ENCODE peak calls at places on chromosomes 13 and 19, in five cellular contexts. One of them, this sample, is unnamed.

GRCh38 chr13:79030513-79030912 is 371.6 kb upstream of the OBI1 start:
- DNase-seq in stimulated activated effector memory CD8-positive, alpha-beta T cell treated with anti-CD3 and anti-CD28 coated beads, Interleukin-12 subunit alpha, Interleukin-12 subunit beta, amount 100 ng/mL, for 72 hours: no peak
- DNase-seq in GOT3: no peak
- DNase-seq in activated T-cell treated with anti-CD3 and anti-CD28 coated beads, Interleukin-2, amount 50 U/mL, for 72 hours: no peak
- DNase-seq in foreskin fibroblast: no peak
- DNase-seq in this sample: no peak

GRCh38 chr13:53150568-53150967 is 122.0 kb downstream of the OLFM4 start:
- DNase-seq in stimulated activated effector memory CD8-positive, alpha-beta T cell treated with anti-CD3 and anti-CD28 coated beads, Interleukin-12 subunit alpha, Interleukin-12 subunit beta, amount 100 ng/mL, for 72 hours: no peak
- DNase-seq in GOT3: no peak
- DNase-seq in activated T-cell treated with anti-CD3 and anti-CD28 coated beads, Interleukin-2, amount 50 U/mL, for 72 hours: no peak
- DNase-seq in foreskin fibroblast: no peak
- DNase-seq in this sample: no peak

GRCh38 chr19:35081201-35081600 is 34.4 kb upstream of the FXYD3 start:
- DNase-seq in stimulated activated effector memory CD8-positive, alpha-beta T cell treated with anti-CD3 and anti-CD28 coated beads, Interleukin-12 subunit alpha, Interleukin-12 subunit beta, amount 100 ng/mL, for 72 hours: no peak
- DNase-seq in GOT3: no peak
- DNase-seq in activated T-cell treated with anti-CD3 and anti-CD28 coated beads, Interleukin-2, amount 50 U/mL, for 72 hours: no peak
- DNase-seq in foreskin fibroblast: no peak
- DNase-seq in this sample: no peak

GRCh38 chr19:50817941-50818858 is 5.4 kb downstream of the KLK1 start:
- DNase-seq in stimulated activated effector memory CD8-positive, alpha-beta T cell treated with anti-CD3 and anti-CD28 coated beads, Interleukin-12 subunit alpha, Interleukin-12 subunit beta, amount 100 ng/mL, for 72 hours: peak
- DNase-seq in GOT3: no peak
- DNase-seq in activated T-cell treated with anti-CD3 and anti-CD28 coated beads, Interleukin-2, amount 50 U/mL, for 72 hours: peak
- DNase-seq in foreskin fibroblast: peak
- DNase-seq in this sample: peak

GRCh38 chr13:40464349-40464748 is 202.1 kb downstream of the FOXO1 start:
- DNase-seq in stimulated activated effector memory CD8-positive, alpha-beta T cell treated with anti-CD3 and anti-CD28 coated beads, Interleukin-12 subunit alpha, Interleukin-12 subunit beta, amount 100 ng/mL, for 72 hours: no peak
- DNase-seq in GOT3: no peak
- DNase-seq in activated T-cell treated with anti-CD3 and anti-CD28 coated beads, Interleukin-2, amount 50 U/mL, for 72 hours: no peak
- DNase-seq in foreskin fibroblast: peak
- DNase-seq in this sample: no peak

GRCh38 chr13:25371608-25372274 is at the start of gene ATP8A2:
- DNase-seq in stimulated activated effector memory CD8-positive, alpha-beta T cell treated with anti-CD3 and anti-CD28 coated beads, Interleukin-12 subunit alpha, Interleukin-12 subunit beta, amount 100 ng/mL, for 72 hours: no peak
- DNase-seq in GOT3: no peak
- DNase-seq in activated T-cell treated with anti-CD3 and anti-CD28 coated beads, Interleukin-2, amount 50 U/mL, for 72 hours: no peak
- DNase-seq in foreskin fibroblast: peak
- DNase-seq in this sample: no peak

GRCh38 chr19:43460362-43461016 is 4.9 kb downstream of the LYPD3 start:
- DNase-seq in stimulated activated effector memory CD8-positive, alpha-beta T cell treated with anti-CD3 and anti-CD28 coated beads, Interleukin-12 subunit alpha, Interleukin-12 subunit beta, amount 100 ng/mL, for 72 hours: no peak
- DNase-seq in GOT3: no peak
- DNase-seq in activated T-cell treated with anti-CD3 and anti-CD28 coated beads, Interleukin-2, amount 50 U/mL, for 72 hours: no peak
- DNase-seq in foreskin fibroblast: no peak
- DNase-seq in this sample: no peak

GRCh38 chr19:31658993-31659896 is 310.0 kb upstream of the TSHZ3 start:
- DNase-seq in stimulated activated effector memory CD8-positive, alpha-beta T cell treated with anti-CD3 and anti-CD28 coated beads, Interleukin-12 subunit alpha, Interleukin-12 subunit beta, amount 100 ng/mL, for 72 hours: no peak
- DNase-seq in GOT3: no peak
- DNase-seq in activated T-cell treated with anti-CD3 and anti-CD28 coated beads, Interleukin-2, amount 50 U/mL, for 72 hours: no peak
- DNase-seq in foreskin fibroblast: no peak
- DNase-seq in this sample: no peak

GRCh38 chr19:16160943-16161560 is 12.3 kb downstream of the CIB3 start:
- DNase-seq in stimulated activated effector memory CD8-positive, alpha-beta T cell treated with anti-CD3 and anti-CD28 coated beads, Interleukin-12 subunit alpha, Interleukin-12 subunit beta, amount 100 ng/mL, for 72 hours: no peak
- DNase-seq in GOT3: no peak
- DNase-seq in activated T-cell treated with anti-CD3 and anti-CD28 coated beads, Interleukin-2, amount 50 U/mL, for 72 hours: peak
- DNase-seq in foreskin fibroblast: peak
- DNase-seq in this sample: no peak

GRCh38 chr19:34288381-34288780 is 34.0 kb downstream of the GARRE1 start:
- DNase-seq in stimulated activated effector memory CD8-positive, alpha-beta T cell treated with anti-CD3 and anti-CD28 coated beads, Interleukin-12 subunit alpha, Interleukin-12 subunit beta, amount 100 ng/mL, for 72 hours: no peak
- DNase-seq in GOT3: no peak
- DNase-seq in activated T-cell treated with anti-CD3 and anti-CD28 coated beads, Interleukin-2, amount 50 U/mL, for 72 hours: no peak
- DNase-seq in foreskin fibroblast: no peak
- DNase-seq in this sample: no peak

GRCh38 chr13:49097374-49097773 is 121.7 kb downstream of the FNDC3A start:
- DNase-seq in stimulated activated effector memory CD8-positive, alpha-beta T cell treated with anti-CD3 and anti-CD28 coated beads, Interleukin-12 subunit alpha, Interleukin-12 subunit beta, amount 100 ng/mL, for 72 hours: no peak
- DNase-seq in GOT3: no peak
- DNase-seq in activated T-cell treated with anti-CD3 and anti-CD28 coated beads, Interleukin-2, amount 50 U/mL, for 72 hours: no peak
- DNase-seq in foreskin fibroblast: peak
- DNase-seq in this sample: no peak

GRCh38 chr19:34502582-34503545 is 21.3 kb downstream of the WTIP start:
- DNase-seq in stimulated activated effector memory CD8-positive, alpha-beta T cell treated with anti-CD3 and anti-CD28 coated beads, Interleukin-12 subunit alpha, Interleukin-12 subunit beta, amount 100 ng/mL, for 72 hours: no peak
- DNase-seq in GOT3: no peak
- DNase-seq in activated T-cell treated with anti-CD3 and anti-CD28 coated beads, Interleukin-2, amount 50 U/mL, for 72 hours: no peak
- DNase-seq in foreskin fibroblast: peak
- DNase-seq in this sample: no peak

GRCh38 chr13:98155475-98156111 is 12.7 kb downstream of the FARP1 start:
- DNase-seq in stimulated activated effector memory CD8-positive, alpha-beta T cell treated with anti-CD3 and anti-CD28 coated beads, Interleukin-12 subunit alpha, Interleukin-12 subunit beta, amount 100 ng/mL, for 72 hours: no peak
- DNase-seq in GOT3: no peak
- DNase-seq in activated T-cell treated with anti-CD3 and anti-CD28 coated beads, Interleukin-2, amount 50 U/mL, for 72 hours: no peak
- DNase-seq in foreskin fibroblast: peak
- DNase-seq in this sample: no peak

GRCh38 chr19:15378529-15379082 is 981 bp downstream of the AKAP8 start:
- DNase-seq in stimulated activated effector memory CD8-positive, alpha-beta T cell treated with anti-CD3 and anti-CD28 coated beads, Interleukin-12 subunit alpha, Interleukin-12 subunit beta, amount 100 ng/mL, for 72 hours: peak
- DNase-seq in GOT3: no peak
- DNase-seq in activated T-cell treated with anti-CD3 and anti-CD28 coated beads, Interleukin-2, amount 50 U/mL, for 72 hours: peak
- DNase-seq in foreskin fibroblast: peak
- DNase-seq in this sample: peak

GRCh38 chr19:7869453-7869909 is 4.7 kb downstream of the PRR36 start:
- DNase-seq in stimulated activated effector memory CD8-positive, alpha-beta T cell treated with anti-CD3 and anti-CD28 coated beads, Interleukin-12 subunit alpha, Interleukin-12 subunit beta, amount 100 ng/mL, for 72 hours: peak
- DNase-seq in GOT3: no peak
- DNase-seq in activated T-cell treated with anti-CD3 and anti-CD28 coated beads, Interleukin-2, amount 50 U/mL, for 72 hours: peak
- DNase-seq in foreskin fibroblast: peak
- DNase-seq in this sample: peak

GRCh38 chr13:108827637-108828036 is 198.2 kb downstream of the MYO16 start:
- DNase-seq in stimulated activated effector memory CD8-positive, alpha-beta T cell treated with anti-CD3 and anti-CD28 coated beads, Interleukin-12 subunit alpha, Interleukin-12 subunit beta, amount 100 ng/mL, for 72 hours: no peak
- DNase-seq in GOT3: no peak
- DNase-seq in activated T-cell treated with anti-CD3 and anti-CD28 coated beads, Interleukin-2, amount 50 U/mL, for 72 hours: no peak
- DNase-seq in foreskin fibroblast: no peak
- DNase-seq in this sample: no peak

GRCh38 chr13:44930907-44931676 is 58.2 kb downstream of the NUFIP1 start:
- DNase-seq in stimulated activated effector memory CD8-positive, alpha-beta T cell treated with anti-CD3 and anti-CD28 coated beads, Interleukin-12 subunit alpha, Interleukin-12 subunit beta, amount 100 ng/mL, for 72 hours: no peak
- DNase-seq in GOT3: no peak
- DNase-seq in activated T-cell treated with anti-CD3 and anti-CD28 coated beads, Interleukin-2, amount 50 U/mL, for 72 hours: no peak
- DNase-seq in foreskin fibroblast: peak
- DNase-seq in this sample: no peak

GRCh38 chr19:7605490-7606222 is 10.0 kb downstream of the CAMSAP3 start:
- DNase-seq in stimulated activated effector memory CD8-positive, alpha-beta T cell treated with anti-CD3 and anti-CD28 coated beads, Interleukin-12 subunit alpha, Interleukin-12 subunit beta, amount 100 ng/mL, for 72 hours: no peak
- DNase-seq in GOT3: no peak
- DNase-seq in activated T-cell treated with anti-CD3 and anti-CD28 coated beads, Interleukin-2, amount 50 U/mL, for 72 hours: peak
- DNase-seq in foreskin fibroblast: peak
- DNase-seq in this sample: no peak

GRCh38 chr19:38055040-38055439 is 148.0 kb downstream of the SIPA1L3 start:
- DNase-seq in stimulated activated effector memory CD8-positive, alpha-beta T cell treated with anti-CD3 and anti-CD28 coated beads, Interleukin-12 subunit alpha, Interleukin-12 subunit beta, amount 100 ng/mL, for 72 hours: no peak
- DNase-seq in GOT3: no peak
- DNase-seq in activated T-cell treated with anti-CD3 and anti-CD28 coated beads, Interleukin-2, amount 50 U/mL, for 72 hours: no peak
- DNase-seq in foreskin fibroblast: no peak
- DNase-seq in this sample: no peak

GRCh38 chr19:34534206-34534605 is 52.6 kb downstream of the WTIP start:
- DNase-seq in stimulated activated effector memory CD8-positive, alpha-beta T cell treated with anti-CD3 and anti-CD28 coated beads, Interleukin-12 subunit alpha, Interleukin-12 subunit beta, amount 100 ng/mL, for 72 hours: no peak
- DNase-seq in GOT3: no peak
- DNase-seq in activated T-cell treated with anti-CD3 and anti-CD28 coated beads, Interleukin-2, amount 50 U/mL, for 72 hours: no peak
- DNase-seq in foreskin fibroblast: no peak
- DNase-seq in this sample: no peak

GRCh38 chr19:51156710-51157109 is 14.6 kb downstream of the SIGLEC7 start:
- DNase-seq in stimulated activated effector memory CD8-positive, alpha-beta T cell treated with anti-CD3 and anti-CD28 coated beads, Interleukin-12 subunit alpha, Interleukin-12 subunit beta, amount 100 ng/mL, for 72 hours: no peak
- DNase-seq in GOT3: no peak
- DNase-seq in activated T-cell treated with anti-CD3 and anti-CD28 coated beads, Interleukin-2, amount 50 U/mL, for 72 hours: no peak
- DNase-seq in foreskin fibroblast: no peak
- DNase-seq in this sample: no peak

GRCh38 chr13:94342436-94343242 is 136.8 kb downstream of the DCT start:
- DNase-seq in stimulated activated effector memory CD8-positive, alpha-beta T cell treated with anti-CD3 and anti-CD28 coated beads, Interleukin-12 subunit alpha, Interleukin-12 subunit beta, amount 100 ng/mL, for 72 hours: no peak
- DNase-seq in GOT3: no peak
- DNase-seq in activated T-cell treated with anti-CD3 and anti-CD28 coated beads, Interleukin-2, amount 50 U/mL, for 72 hours: no peak
- DNase-seq in foreskin fibroblast: no peak
- DNase-seq in this sample: no peak

GRCh38 chr19:46298477-46299003 is 1.7 kb downstream of the HIF3A start:
- DNase-seq in stimulated activated effector memory CD8-positive, alpha-beta T cell treated with anti-CD3 and anti-CD28 coated beads, Interleukin-12 subunit alpha, Interleukin-12 subunit beta, amount 100 ng/mL, for 72 hours: no peak
- DNase-seq in GOT3: no peak
- DNase-seq in activated T-cell treated with anti-CD3 and anti-CD28 coated beads, Interleukin-2, amount 50 U/mL, for 72 hours: no peak
- DNase-seq in foreskin fibroblast: no peak
- DNase-seq in this sample: no peak

This sample was measured in memory B cell.